ENCODE peak calls at places on chromosomes 5 and 9, in ten cellular contexts. C is caudate nucleus, V is NCI-H2081, Y is NCI-H510A treated with DMSO at 0.1 percent for 48 hours, B is A673, U is HuH-7, J is EH, P is islet precursor cell, L is SJSA1, K is kidney. O is an unnamed sample.

GRCh38 chr5:5983261-5983660 is 395.1 kb downstream of the MED10 start:
- DNase-seq in V (no peak), C (no peak), Y (peak; percentile 66), U (no peak), K (no peak), P (no peak), J (no peak), L (no peak), B (no peak), O (no peak)

GRCh38 chr9:129131300-129132145 is 20.3 kb downstream of the PTPA start:
- DNase-seq in B (peak; percentile 83), C (peak; percentile 58), K (peak; percentile 92), P (peak; percentile 84), J (peak; percentile 70), L (peak; percentile 54), U (peak; percentile 90), Y (peak; percentile 65), V (peak; percentile 41), O (no peak)

GRCh38 chr5:42377496-42377895 is 45.7 kb upstream of the GHR start:
- DNase-seq in J (no peak), L (no peak), Y (no peak), U (no peak), K (no peak), B (no peak), C (no peak), V (no peak), P (no peak), O (no peak)

GRCh38 chr9:99296375-99296951 is 74.4 kb downstream of the SEC61B start:
- DNase-seq in J (no peak), K (peak; percentile 82), Y (no peak), U (no peak), P (no peak), C (no peak), B (peak; percentile 12), V (no peak), L (no peak), O (no peak)

GRCh38 chr5:112628219-112628618 is 109.5 kb upstream of the APC start:
- DNase-seq in Y (no peak), B (no peak), J (no peak), L (no peak), U (no peak), C (no peak), V (no peak), K (no peak), P (peak; percentile 57), O (no peak)

GRCh38 chr5:10704949-10705621 is 55.9 kb downstream of the DAP start:
- DNase-seq in C (no peak), U (no peak), V (no peak), P (peak; percentile 55), B (peak; percentile 73), K (no peak), Y (no peak), J (peak; percentile 86), L (peak; percentile 43), O (no peak)

GRCh38 chr5:170109059-170110031 is 3.6 kb downstream of the FOXI1 start:
- DNase-seq in Y (no peak), C (no peak), B (no peak), L (no peak), J (no peak), P (peak; percentile 45), U (no peak), K (no peak), V (no peak), O (no peak)

GRCh38 chr9:15246688-15247087 is 60.3 kb downstream of the TTC39B start:
- DNase-seq in L (no peak), B (no peak), V (no peak), C (no peak), Y (peak; percentile 13), J (no peak), P (no peak), K (no peak), U (no peak), O (no peak)

GRCh38 chr5:34571380-34572041 is 84.6 kb upstream of the RAI14 start:
- DNase-seq in U (no peak), Y (no peak), V (no peak), B (peak; percentile 70), K (no peak), J (peak; percentile 85), P (peak; percentile 60), C (no peak), L (peak; percentile 48), O (no peak)

GRCh38 chr5:55191165-55191564 is 18.2 kb upstream of the CDC20B start:
- DNase-seq in L (no peak), J (no peak), C (no peak), P (no peak), B (no peak), U (no peak), Y (no peak), K (no peak), V (no peak), O (no peak)

GRCh38 chr5:3596261-3596825 is 711 bp downstream of the IRX1 start:
- DNase-seq in P (no peak), J (no peak), C (no peak), L (no peak), K (no peak), V (no peak), Y (no peak), U (no peak), B (no peak), O (no peak)

GRCh38 chr5:151171521-151171920 is 13.9 kb upstream of the ANXA6 start:
- DNase-seq in K (no peak), P (peak; percentile 15), U (no peak), J (no peak), Y (no peak), V (no peak), B (no peak), C (no peak), L (no peak), O (no peak)

GRCh38 chr5:142495561-142495960 is 170.7 kb upstream of the SPRY4 start:
- DNase-seq in B (no peak), J (peak; percentile 65), Y (no peak), K (no peak), V (no peak), C (no peak), L (no peak), P (no peak), U (no peak), O (no peak)